ENCODE peak calls at places on chromosomes 16 and 17, in seven cellular contexts. Y is T-helper 1 cell; N is T47D; I is KBM-7; T is CD8-positive, alpha-beta memory T cell; R is activated T-cell treated with anti-CD3 and anti-CD28 coated beads for 48 hours; D is Peyer's patch. B is an unnamed sample.

GRCh38 chr16:51919736-51920135 is 627.2 kb downstream of the TOX3 start:
- DNase-seq in Y (no peak), N (no peak), I (no peak), T (no peak), R (no peak), D (no peak), B (no peak)

GRCh38 chr16:28096974-28097373 is 33.5 kb upstream of the GSG1L start:
- DNase-seq in Y (no peak), N (no peak), I (no peak), T (no peak), R (no peak), D (peak; percentile 37), B (no peak)

GRCh38 chr16:28053461-28053860 is 10.1 kb downstream of the GSG1L start:
- DNase-seq in Y (no peak), N (no peak), I (no peak), T (no peak), R (no peak), D (no peak), B (no peak)

GRCh38 chr17:42362245-42362961 is 25.8 kb downstream of the STAT3 start:
- DNase-seq in Y (no peak), N (no peak), I (no peak), T (no peak), R (no peak), D (no peak), B (no peak)

GRCh38 chr17:59830007-59830630 is 62.6 kb downstream of the TUBD1 start:
- DNase-seq in Y (no peak), N (no peak), I (peak; percentile 26), T (no peak), R (peak; percentile 46), D (no peak), B (no peak)

GRCh38 chr16:87143661-87144121 is 173.5 kb downstream of the C16orf95 start:
- DNase-seq in Y (no peak), N (no peak), I (no peak), T (no peak), R (no peak), D (no peak), B (no peak)

GRCh38 chr17:2215616-2216364 is 87.8 kb downstream of the SMG6 start:
- DNase-seq in Y (peak; percentile 46), N (no peak), I (no peak), T (peak; percentile 79), R (peak; percentile 45), D (peak; percentile 60), B (peak; percentile 36)

GRCh38 chr17:7249219-7249618 is 2.3 kb downstream of the CTDNEP1 start:
- DNase-seq in Y (no peak), N (no peak), I (no peak), T (no peak), R (no peak), D (no peak), B (no peak)

GRCh38 chr16:66561381-66562080 is 4.7 kb upstream of the CMTM1 start:
- DNase-seq in Y (no peak), N (no peak), I (no peak), T (no peak), R (no peak), D (no peak), B (no peak)

GRCh38 chr16:83666449-83666848 is 141.3 kb upstream of the HSBP1 start:
- DNase-seq in Y (no peak), N (no peak), I (no peak), T (no peak), R (no peak), D (peak; percentile 63), B (no peak)

GRCh38 chr17:66123163-66123562 is 68.8 kb downstream of the CEP112 start:
- DNase-seq in Y (no peak), N (no peak), I (no peak), T (no peak), R (no peak), D (no peak), B (no peak)

B was measured in stimulated activated CD4-positive, alpha-beta T cell treated with anti-CD3 and anti-CD28 coated beads, TNF-alpha, amount 100 ng/mL, for 1 hour.